ENCODE peak calls at places on chromosomes 16 and 17, in seven cellular contexts. U is A673, Y is Karpas-422, J is stomach, A is foreskin keratinocyte, H is psoas muscle, I is fibroblast of lung. V is an unnamed sample. For H3K4me1, the result is how much of the 10 kb centered on the place peaks cover.

GRCh38 chr16:8595783-8596182 is 5.5 kb upstream of the TMEM114 start:
- DNase-seq in U (peak), Y (no peak), J (no peak), A (no peak), H (no peak), I (no peak), V (no peak)

GRCh38 chr16:21179126-21179982 is 20.9 kb downstream of the LDAF1 start:
- DNase-seq in U (no peak), Y (no peak), J (no peak), A (no peak), H (no peak), I (no peak), V (no peak)

GRCh38 chr17:79627766-79628690 is 17.2 kb upstream of the RBFOX3 start:
- DNase-seq in U (no peak), Y (no peak), J (peak), A (no peak), H (no peak), I (no peak), V (peak)

GRCh38 chr16:31080035-31080629 is 5.9 kb downstream of the ZNF646 start:
- DNase-seq in U (no peak), Y (no peak), J (no peak), A (no peak), H (no peak), I (no peak), V (no peak)

GRCh38 chr17:82444284-82444893 is 6.2 kb downstream of the CYBC1 start:
- DNase-seq in U (no peak), Y (no peak), J (no peak), A (no peak), H (no peak), I (no peak), V (no peak)

GRCh38 chr16:13229039-13229438 is 327.6 kb downstream of the SHISA9 start:
- DNase-seq in U (no peak), Y (no peak), J (no peak), A (no peak), H (no peak), I (no peak), V (no peak)

GRCh38 chr16:90077757-90078593 is 844 bp upstream of the PRDM7 start:
- DNase-seq in U (peak), Y (peak), J (no peak), A (no peak), H (no peak), I (peak), V (peak)

GRCh38 chr16:12637002-12637401 is 166.7 kb downstream of the CPPED1 start:
- DNase-seq in U (no peak), Y (no peak), J (no peak), A (no peak), H (no peak), I (no peak), V (peak)

GRCh38 chr17:46192211-46192483 is 1.1 kb downstream of the KANSL1 start:
- DNase-seq in U (no peak), Y (no peak), J (no peak), A (no peak), H (no peak), I (no peak), V (no peak)

GRCh38 chr17:79769596-79770520 is 8.1 kb upstream of the CBX2 start:
- DNase-seq in U (no peak), Y (no peak), J (no peak), A (no peak), H (no peak), I (no peak), V (no peak)

GRCh38 chr16:75494184-75494583 is 1.1 kb downstream of the CHST6 start:
- DNase-seq in U (no peak), Y (no peak), J (no peak), A (no peak), H (no peak), I (no peak), V (no peak)

GRCh38 chr17:77127735-77128361 is 12.9 kb upstream of the SEC14L1 start:
- DNase-seq in U (no peak), Y (no peak), J (peak), A (no peak), H (peak), I (no peak), V (no peak)

GRCh38 chr16:48231675-48232214 is 12.4 kb upstream of the LONP2 start:
- DNase-seq in U (peak), Y (peak), J (peak), A (no peak), H (no peak), I (peak), V (peak)

GRCh38 chr17:53004902-53005301 is 817.8 kb upstream of the KIF2B start:
- DNase-seq in U (no peak), Y (no peak), J (no peak), A (no peak), H (no peak), I (no peak), V (no peak)

GRCh38 chr16:15507299-15507958 is 73.0 kb downstream of the BMERB1 start:
- DNase-seq in U (peak), Y (no peak), J (no peak), A (peak), H (peak), I (peak), V (peak)

GRCh38 chr16:31713945-31714898 is 159.4 kb upstream of the ZNF267 start:
- DNase-seq in U (peak), Y (no peak), J (no peak), A (no peak), H (no peak), I (no peak), V (peak)

GRCh38 chr17:79666111-79666510 is 55.3 kb upstream of the RBFOX3 start:
- DNase-seq in U (no peak), Y (no peak), J (no peak), A (no peak), H (no peak), I (no peak), V (peak)

GRCh38 chr17:81364278-81365147 is 30.7 kb upstream of the BAHCC1 start:
- DNase-seq in U (no peak), Y (no peak), J (no peak), A (no peak), H (no peak), I (no peak), V (peak)

GRCh38 chr17:57281887-57282653 is 25.7 kb downstream of the MSI2 start:
- DNase-seq in U (peak), Y (no peak), J (no peak), A (no peak), H (no peak), I (no peak), V (no peak)

GRCh38 chr17:29807520-29808361 is 122.3 kb downstream of the SSH2 start:
- DNase-seq in U (peak), Y (peak), J (peak), A (peak), H (peak), I (peak), V (peak)

GRCh38 chr17:45646288-45646988 is 137.7 kb upstream of the CRHR1 start:
- DNase-seq in U (no peak), Y (no peak), J (no peak), A (no peak), H (no peak), I (no peak), V (no peak)

GRCh38 chr16:1194665-1195392 is 30.2 kb downstream of the TPSG1 start:
- DNase-seq in U (no peak), Y (peak), J (no peak), A (no peak), H (no peak), I (no peak), V (peak)

GRCh38 chr16:22318690-22319358 is 21.6 kb downstream of the POLR3E start:
- DNase-seq in U (peak), Y (peak), J (peak), A (peak), H (no peak), I (peak), V (peak)

GRCh38 chr17:80677214-80677756 is 132.6 kb downstream of the RPTOR start:
- DNase-seq in U (no peak), Y (no peak), J (no peak), A (no peak), H (no peak), I (no peak), V (no peak)

GRCh38 chr17:13491916-13492315 is 109.8 kb downstream of the HS3ST3A1 start:
- DNase-seq in U (no peak), Y (no peak), J (no peak), A (no peak), H (no peak), I (no peak), V (no peak)

GRCh38 chr17:82981141-82981540 is 98.3 kb upstream of the METRNL start:
- DNase-seq in U (no peak), Y (no peak), J (no peak), A (no peak), H (no peak), I (no peak), V (no peak)

GRCh38 chr16:29815032-29815721 is 775 bp upstream of the PAGR1 start:
- DNase-seq in U (peak), Y (peak), J (no peak), A (no peak), H (peak), I (no peak), V (peak)

GRCh38 chr17:43983515-43984411 is 20.7 kb upstream of the NAGS start:
- DNase-seq in U (no peak), Y (no peak), J (peak), A (no peak), H (peak), I (no peak), V (peak)
- H3K27ac ChIP-seq in U (no peak), Y (no peak), J (peak), A (no peak), H (no peak), I (no peak), V (no peak)

GRCh38 chr16:88705076-88705684 is 1.0 kb downstream of the RNF166 start:
- DNase-seq in U (peak), Y (peak), J (no peak), A (no peak), H (no peak), I (no peak), V (no peak)
- H3K4me1 ChIP-seq in U (under half), Y (under half), J (under half), A (under half), H (under half), I (under half), V (under half)

GRCh38 chr17:64343833-64344637 is 46.6 kb downstream of the PECAM1 start:
- DNase-seq in U (peak), Y (no peak), J (peak), A (peak), H (peak), I (peak), V (peak)

GRCh38 chr17:64349949-64350348 is 40.7 kb downstream of the PECAM1 start:
- DNase-seq in U (no peak), Y (no peak), J (no peak), A (no peak), H (no peak), I (no peak), V (no peak)

GRCh38 chr17:64348666-64349065 is 42.0 kb downstream of the PECAM1 start:
- DNase-seq in U (no peak), Y (no peak), J (no peak), A (no peak), H (no peak), I (no peak), V (no peak)

GRCh38 chr17:64343071-64343774 is 47.4 kb downstream of the PECAM1 start:
- DNase-seq in U (no peak), Y (no peak), J (no peak), A (no peak), H (no peak), I (no peak), V (no peak)

DNA sequence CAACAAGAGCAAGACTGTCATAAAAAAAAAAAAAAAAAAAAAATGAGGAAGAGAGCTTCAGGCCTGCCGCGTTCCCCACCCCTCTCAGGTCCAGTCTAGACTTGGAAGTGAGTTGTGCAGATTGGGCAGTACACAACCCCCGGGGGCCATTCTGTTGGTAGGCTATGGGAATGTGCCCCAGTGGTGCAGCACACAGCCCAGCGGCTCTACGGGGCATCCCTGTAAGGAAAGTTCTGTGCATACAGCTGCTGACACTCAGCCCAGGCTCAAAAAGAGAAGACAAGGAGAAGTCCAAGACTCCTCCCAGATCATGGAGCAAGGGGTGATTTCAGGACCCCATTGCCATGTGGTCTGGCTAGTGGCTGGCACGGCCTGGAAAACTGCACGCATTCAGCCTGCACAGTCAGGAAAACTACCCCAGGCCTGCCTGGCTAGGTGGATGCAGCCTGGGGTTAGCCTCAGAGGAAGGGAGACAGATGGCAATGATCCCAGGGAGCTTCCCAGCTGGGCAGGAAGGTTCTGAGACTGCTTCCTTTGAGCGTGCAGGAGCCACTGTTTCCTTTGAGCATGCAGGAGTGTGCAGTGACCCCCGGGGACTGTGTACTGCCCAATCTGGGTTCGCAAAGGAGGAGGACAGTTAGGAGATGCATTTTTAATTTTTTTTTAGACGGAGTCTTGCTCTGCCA is 44.8 kb downstream of the PECAM1 start:
- DNase-seq in U (no peak), Y (no peak), J (no peak), A (no peak), H (no peak), I (no peak), V (no peak)
- H3K27ac ChIP-seq in U (no peak), Y (no peak), J (peak), A (no peak), H (peak), I (no peak), V (no peak)

DNA sequence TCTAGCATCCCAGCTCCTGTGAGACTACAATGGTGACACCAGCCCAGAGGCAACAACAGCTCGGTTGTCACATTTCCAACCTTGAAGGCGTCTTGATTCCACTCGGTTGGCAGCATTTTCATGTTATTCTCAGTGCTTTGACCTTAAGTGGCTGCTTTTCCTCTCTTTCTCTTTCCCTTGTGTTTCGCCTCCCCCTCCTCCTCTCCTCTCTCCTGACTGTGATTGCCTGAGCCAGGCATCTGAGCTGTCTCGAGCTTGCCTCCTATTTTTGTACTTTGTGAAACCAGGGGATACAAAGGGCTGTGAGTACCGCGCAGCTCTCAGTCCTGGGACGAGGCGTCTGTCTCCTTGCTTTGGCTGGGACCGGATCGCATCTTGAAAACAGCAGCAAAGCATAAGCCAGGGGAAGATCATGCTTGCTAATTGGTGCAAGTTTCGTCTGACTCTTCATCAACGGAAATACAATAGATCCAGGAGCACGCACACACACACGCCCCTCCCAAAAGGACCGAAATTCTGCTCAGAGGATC is 48.8 kb upstream of the SDK2 start:
- DNase-seq in U (no peak), Y (no peak), J (no peak), A (no peak), H (no peak), I (no peak), V (peak)
- H3K4me1 ChIP-seq in U (under half), Y (under half), J (under half), A (under half), H (under half), I (under half), V (under half)

GRCh38 chr16:86195863-86196630 is 297.1 kb downstream of the IRF8 start:
- DNase-seq in U (no peak), Y (no peak), J (no peak), A (no peak), H (no peak), I (no peak), V (peak)
- H3K27ac ChIP-seq in U (no peak), Y (no peak), J (peak), A (no peak), H (no peak), I (no peak), V (no peak)